ENCODE peak calls at places on chromosomes 16 and 17, in five cellular contexts. One of them, this sample, is unnamed.

GRCh38 chr17:56974055-56974454 is 3.9 kb upstream of the SCPEP1 start:
- DNase-seq in A549: no peak
- DNase-seq in A673: no peak
- DNase-seq in fibroblast of mammary gland: no peak
- DNase-seq in heart right ventricle: no peak
- DNase-seq in this sample: no peak

GRCh38 chr17:34703533-34703932 is 124.2 kb downstream of the TMEM132E start:
- DNase-seq in heart right ventricle: peak; percentile 18
- DNase-seq in A549: peak; percentile 37
- DNase-seq in A673: peak; percentile 48
- DNase-seq in fibroblast of mammary gland: peak; percentile 27
- DNase-seq in this sample: peak; percentile 54

GRCh38 chr17:71527311-71527710 is 593.5 kb upstream of the SOX9 start:
- DNase-seq in A549: no peak
- DNase-seq in fibroblast of mammary gland: no peak
- DNase-seq in A673: no peak
- DNase-seq in heart right ventricle: no peak
- DNase-seq in this sample: no peak

GRCh38 chr17:28953444-28954118 is 2.3 kb upstream of the PHF12 start:
- DNase-seq in fibroblast of mammary gland: peak; percentile 52
- DNase-seq in A549: peak; percentile 68
- DNase-seq in A673: peak; percentile 65
- DNase-seq in heart right ventricle: no peak
- DNase-seq in this sample: peak; percentile 73

GRCh38 chr17:63498621-63499195 is 21.8 kb downstream of the ACE start:
- DNase-seq in heart right ventricle: no peak
- DNase-seq in fibroblast of mammary gland: peak; percentile 30
- DNase-seq in A673: no peak
- DNase-seq in A549: no peak
- DNase-seq in this sample: no peak

GRCh38 chr16:57798953-57799618 is 3.2 kb downstream of the KIFC3 start:
- DNase-seq in fibroblast of mammary gland: no peak
- DNase-seq in A673: no peak
- DNase-seq in A549: no peak
- DNase-seq in heart right ventricle: no peak
- DNase-seq in this sample: no peak

GRCh38 chr16:80273635-80274538 is 266.9 kb upstream of the DYNLRB2 start:
- DNase-seq in fibroblast of mammary gland: peak; percentile 62
- DNase-seq in heart right ventricle: no peak
- DNase-seq in A549: no peak
- DNase-seq in A673: no peak
- DNase-seq in this sample: no peak

GRCh38 chr16:19896951-19897350 is 12.3 kb upstream of the GPRC5B start:
- DNase-seq in heart right ventricle: no peak
- DNase-seq in A673: no peak
- DNase-seq in fibroblast of mammary gland: no peak
- DNase-seq in A549: no peak
- DNase-seq in this sample: no peak

GRCh38 chr16:9706217-9706616 is 476.0 kb downstream of the GRIN2A start:
- DNase-seq in heart right ventricle: no peak
- DNase-seq in fibroblast of mammary gland: peak; percentile 0
- DNase-seq in A549: no peak
- DNase-seq in A673: no peak
- DNase-seq in this sample: no peak

GRCh38 chr17:54892360-54892759 is 8.3 kb upstream of the TOM1L1 start:
- DNase-seq in heart right ventricle: no peak
- DNase-seq in A673: no peak
- DNase-seq in fibroblast of mammary gland: no peak
- DNase-seq in A549: no peak
- DNase-seq in this sample: no peak
- H3K4me3 ChIP-seq in heart right ventricle: no peak overlapping the region
- H3K4me3 ChIP-seq in A673: no peak overlapping the region
- H3K4me3 ChIP-seq in fibroblast of mammary gland: no peak overlapping the region
- H3K4me3 ChIP-seq in A549: no peak overlapping the region
- H3K4me3 ChIP-seq in this sample: no peak overlapping the region

DNA sequence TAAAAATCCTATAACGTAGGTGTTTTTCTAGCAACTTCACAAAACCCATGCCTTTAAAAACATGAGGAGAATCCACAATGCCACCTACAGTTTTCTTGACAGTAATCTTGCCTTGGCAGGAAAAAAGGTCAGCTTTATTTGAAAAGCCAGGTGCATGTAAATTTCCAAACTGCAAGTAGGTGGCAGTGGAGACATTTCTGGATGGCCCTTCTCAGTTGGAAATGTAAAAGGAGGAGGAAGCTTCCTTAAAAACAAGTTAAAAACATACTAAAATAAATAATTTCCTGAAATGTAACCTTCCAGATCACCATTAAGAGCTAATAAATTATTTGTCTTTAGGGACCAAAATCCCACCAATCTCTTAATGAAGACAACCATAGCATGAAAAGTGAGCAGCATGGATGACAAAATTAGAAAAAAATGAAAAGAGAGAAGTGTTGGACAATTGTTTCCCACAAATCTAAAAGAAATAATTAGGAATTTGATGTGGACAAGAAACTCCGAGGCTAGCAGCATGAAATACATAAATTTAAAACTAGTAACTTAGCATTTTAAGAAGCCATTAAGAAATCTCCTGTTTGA is 152.2 kb downstream of the SNX11 start:
- DNase-seq in A673: peak; percentile 64
- DNase-seq in heart right ventricle: no peak
- DNase-seq in fibroblast of mammary gland: peak; percentile 43
- DNase-seq in A549: peak; percentile 87
- DNase-seq in this sample: peak; percentile 40
- TF ChIP-seq CTCF in A673: peak; percentile 69
- TF ChIP-seq CTCF in heart right ventricle: peak; percentile 45
- TF ChIP-seq CTCF in fibroblast of mammary gland: peak; percentile 63
- TF ChIP-seq CTCF in A549: peak; percentile 99
- TF ChIP-seq CTCF in this sample: peak; percentile 42

DNA sequence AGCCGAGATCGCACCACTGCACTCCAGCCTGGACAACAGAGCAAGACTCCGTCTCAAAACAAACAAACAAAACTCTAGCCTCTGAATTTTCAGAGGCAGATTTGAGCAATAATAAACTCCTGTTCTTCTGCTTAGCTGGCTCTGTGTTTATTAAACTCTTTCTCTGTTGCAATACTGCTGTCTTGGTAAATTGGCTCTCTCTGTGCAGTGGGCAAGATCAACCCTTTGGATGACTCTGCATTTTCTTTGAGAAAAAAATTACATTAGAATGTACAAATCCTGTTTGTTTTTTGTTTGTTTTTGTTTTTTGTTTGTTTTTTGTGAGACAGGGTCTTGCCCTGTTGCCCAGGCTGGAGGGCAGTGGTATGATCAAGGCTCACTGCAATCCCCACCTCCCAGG is 75.8 kb upstream of the RPH3AL start:
- DNase-seq in A673: no peak
- DNase-seq in heart right ventricle: no peak
- DNase-seq in fibroblast of mammary gland: no peak
- DNase-seq in A549: no peak
- DNase-seq in this sample: no peak
- H3K4me3 ChIP-seq in A673: no peak overlapping the region
- H3K4me3 ChIP-seq in heart right ventricle: no peak overlapping the region
- H3K4me3 ChIP-seq in fibroblast of mammary gland: no peak overlapping the region
- H3K4me3 ChIP-seq in A549: no peak overlapping the region
- H3K4me3 ChIP-seq in this sample: no peak overlapping the region

DNA sequence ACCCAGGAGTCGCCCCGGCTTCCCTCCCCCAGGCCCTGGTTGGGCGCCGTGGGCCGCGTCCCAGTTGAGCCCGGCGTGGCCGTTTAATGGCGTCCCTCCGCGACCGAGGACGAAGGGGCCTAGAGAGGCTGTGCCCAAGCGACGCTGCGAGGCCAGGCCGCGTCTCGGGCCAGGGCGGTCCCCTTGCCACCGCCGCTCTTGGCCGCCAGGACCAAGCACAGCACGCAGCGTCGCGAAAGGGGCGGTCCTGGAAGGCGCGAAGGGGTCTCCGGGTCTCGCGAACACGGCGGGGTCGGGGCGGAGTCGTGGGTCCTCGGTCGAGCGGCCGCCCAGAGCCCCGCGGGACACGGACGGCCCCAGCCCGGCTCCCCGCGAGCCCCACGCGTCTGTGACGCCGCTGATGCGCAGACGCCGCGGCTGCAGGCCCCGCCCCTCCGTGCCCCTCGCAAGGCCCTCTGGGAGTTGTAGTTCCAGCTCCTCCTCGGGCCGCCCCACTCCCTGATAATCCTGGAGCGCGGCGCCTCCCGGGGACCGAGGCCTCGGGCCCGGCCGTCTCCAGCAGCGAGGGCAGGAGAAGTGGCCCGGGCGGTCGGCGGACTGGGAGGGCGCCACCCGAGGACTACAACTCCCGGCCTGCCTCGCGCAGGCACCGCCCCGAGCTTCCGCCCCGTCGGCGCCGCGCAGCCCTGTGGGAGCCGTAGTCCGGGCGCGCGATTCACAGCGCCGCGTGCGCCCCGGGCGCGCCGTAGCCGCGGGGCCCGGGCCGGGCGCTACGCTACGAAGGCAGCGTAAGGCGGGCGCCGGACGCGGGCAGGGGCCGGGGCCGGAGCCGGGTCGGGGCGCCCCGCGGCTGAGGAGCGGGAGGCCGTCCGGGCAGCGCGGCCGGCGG is at the start of gene CAPN15:
- DNase-seq in fibroblast of mammary gland: peak; percentile 74
- DNase-seq in A673: peak; percentile 93
- DNase-seq in heart right ventricle: peak; percentile 89
- DNase-seq in A549: peak; percentile 90
- DNase-seq in this sample: peak; percentile 92
- TF ChIP-seq CTCF in fibroblast of mammary gland: no peak
- TF ChIP-seq CTCF in A673: no peak
- TF ChIP-seq CTCF in heart right ventricle: no peak
- TF ChIP-seq CTCF in A549: no peak
- TF ChIP-seq CTCF in this sample: no peak

GRCh38 chr17:77324227-77324626 is 183.5 kb downstream of the SEC14L1 start:
- DNase-seq in heart right ventricle: no peak
- DNase-seq in A549: no peak
- DNase-seq in A673: no peak
- DNase-seq in fibroblast of mammary gland: no peak
- DNase-seq in this sample: no peak

GRCh38 chr17:77322534-77323412 is 182.0 kb downstream of the SEC14L1 start:
- DNase-seq in fibroblast of mammary gland: peak; percentile 99
- DNase-seq in A549: peak; percentile 95
- DNase-seq in A673: peak; percentile 95
- DNase-seq in heart right ventricle: peak; percentile 88
- DNase-seq in this sample: peak; percentile 74

GRCh38 chr17:77322284-77322533 is 181.4 kb downstream of the SEC14L1 start:
- DNase-seq in A549: no peak
- DNase-seq in heart right ventricle: no peak
- DNase-seq in A673: no peak
- DNase-seq in fibroblast of mammary gland: no peak
- DNase-seq in this sample: no peak

GRCh38 chr17:77325537-77325825 is 184.7 kb downstream of the SEC14L1 start:
- DNase-seq in A549: no peak
- DNase-seq in fibroblast of mammary gland: no peak
- DNase-seq in A673: no peak
- DNase-seq in heart right ventricle: no peak
- DNase-seq in this sample: peak; percentile 63

GRCh38 chr17:77323413-77324171 is 182.8 kb downstream of the SEC14L1 start:
- DNase-seq in A673: no peak
- DNase-seq in heart right ventricle: peak; percentile 61
- DNase-seq in A549: peak; percentile 72
- DNase-seq in fibroblast of mammary gland: peak; percentile 79
- DNase-seq in this sample: peak; percentile 76
- H3K4me3 ChIP-seq in A673: peak overlapping the region; percentile 57
- H3K4me3 ChIP-seq in heart right ventricle: no peak overlapping the region
- H3K4me3 ChIP-seq in A549: peak overlapping the region; percentile 37
- H3K4me3 ChIP-seq in fibroblast of mammary gland: peak overlapping the region; percentile 45
- H3K4me3 ChIP-seq in this sample: peak overlapping the region; percentile 94

This sample was measured in GM12865.